ENCODE peak calls at places on chromosome 3, in seven cellular contexts. O, Q, U, J, C, N and M are unnamed samples.

GRCh38 chr3:171526146-171526545 is 65.9 kb upstream of the TNIK start:
- DNase-seq in U (no peak), O (no peak), C (peak; percentile 18), J (no peak), N (no peak), Q (peak; percentile 21), M (peak; percentile 19)

GRCh38 chr3:30293621-30294240 is 312.7 kb upstream of the TGFBR2 start:
- DNase-seq in C (no peak), O (peak; percentile 31), N (no peak), U (no peak), J (no peak), Q (no peak), M (no peak)

GRCh38 chr3:193829781-193830180 is 236.8 kb downstream of the OPA1 start:
- DNase-seq in J (peak; percentile 80), Q (no peak), C (peak; percentile 95), N (no peak), U (no peak), O (peak; percentile 26), M (peak; percentile 7)

GRCh38 chr3:14389133-14390115 is 13.0 kb upstream of the SLC6A6 start:
- DNase-seq in C (no peak), U (no peak), Q (no peak), O (no peak), J (no peak), N (no peak), M (no peak)

GRCh38 chr3:149547413-149547812 is 72.9 kb downstream of the TM4SF4 start:
- DNase-seq in O (peak; percentile 93), N (no peak), C (no peak), J (no peak), Q (no peak), U (no peak), M (peak; percentile 83)

GRCh38 chr3:14019459-14019858 is 105.2 kb downstream of the CHCHD4 start:
- DNase-seq in N (no peak), O (no peak), C (no peak), J (no peak), Q (no peak), U (no peak), M (no peak)

GRCh38 chr3:121942116-121942786 is 48.0 kb downstream of the SLC15A2 start:
- DNase-seq in Q (no peak), O (no peak), N (no peak), J (no peak), U (no peak), C (peak; percentile 87), M (no peak)

GRCh38 chr3:151101270-151101954 is 15.9 kb downstream of the MED12L start:
- DNase-seq in U (no peak), N (no peak), Q (no peak), J (no peak), C (no peak), O (no peak), M (no peak)

GRCh38 chr3:151327571-151328198 is 1.7 kb downstream of the P2RY13 start:
- DNase-seq in U (no peak), J (no peak), O (peak; percentile 55), C (peak; percentile 64), Q (no peak), N (no peak), M (peak; percentile 51)

GRCh38 chr3:186646106-186646505 is 5.9 kb downstream of the FETUB start:
- DNase-seq in Q (no peak), U (no peak), N (no peak), C (no peak), O (no peak), J (no peak), M (no peak)

GRCh38 chr3:111241960-111242359 is 170.3 kb downstream of the NECTIN3 start:
- DNase-seq in O (no peak), U (no peak), Q (no peak), N (no peak), C (no peak), J (no peak), M (no peak)

GRCh38 chr3:195207056-195207455 is 63.9 kb downstream of the XXYLT1 start:
- DNase-seq in J (no peak), Q (no peak), C (no peak), U (no peak), N (no peak), O (no peak), M (no peak)

GRCh38 chr3:117660941-117661635 is 951.5 kb downstream of the TUSC7 start:
- DNase-seq in N (no peak), C (no peak), U (no peak), Q (peak; percentile 38), J (no peak), O (peak; percentile 4), M (no peak)

GRCh38 chr3:8987673-8988655 is 24.7 kb upstream of the RAD18 start:
- DNase-seq in O (peak; percentile 67), Q (no peak), U (no peak), N (peak; percentile 50), C (peak; percentile 75), J (no peak), M (peak; percentile 62)

GRCh38 chr3:130626021-130626420 is 109.0 kb downstream of the COL6A6 start:
- DNase-seq in Q (no peak), U (no peak), C (peak; percentile 3), O (peak; percentile 16), N (no peak), J (no peak), M (peak; percentile 13)

GRCh38 chr3:150603888-150604319 is 783 bp downstream of the SELENOT start:
- DNase-seq in C (peak; percentile 39), U (no peak), N (no peak), O (no peak), Q (no peak), J (no peak), M (no peak)

GRCh38 chr3:190566043-190566933 is 52.4 kb downstream of the IL1RAP start:
- DNase-seq in O (peak; percentile 100), C (peak; percentile 99), J (peak; percentile 97), N (no peak), U (peak; percentile 46), Q (peak; percentile 99), M (peak; percentile 100)

GRCh38 chr3:113103588-113103987 is 107.8 kb upstream of the BOC start:
- DNase-seq in N (no peak), J (no peak), Q (no peak), U (no peak), O (no peak), C (no peak), M (no peak)

GRCh38 chr3:194380300-194380699 is 10.8 kb upstream of the LRRC15 start:
- DNase-seq in C (no peak), N (no peak), Q (no peak), U (no peak), O (no peak), J (no peak), M (no peak)

GRCh38 chr3:46558184-46559029 is 7.7 kb downstream of the LRRC2 start:
- DNase-seq in Q (no peak), N (no peak), C (peak; percentile 98), J (peak; percentile 85), U (no peak), O (peak; percentile 92), M (peak; percentile 83)
- H3K4me3 ChIP-seq in Q (peak overlapping the region; percentile 31), N (peak overlapping the region; percentile 13), C (peak overlapping the region; percentile 71), J (peak overlapping the region; percentile 30), U (peak overlapping the region; percentile 25), O (peak overlapping the region; percentile 45), M (peak overlapping the region; percentile 40)

DNA sequence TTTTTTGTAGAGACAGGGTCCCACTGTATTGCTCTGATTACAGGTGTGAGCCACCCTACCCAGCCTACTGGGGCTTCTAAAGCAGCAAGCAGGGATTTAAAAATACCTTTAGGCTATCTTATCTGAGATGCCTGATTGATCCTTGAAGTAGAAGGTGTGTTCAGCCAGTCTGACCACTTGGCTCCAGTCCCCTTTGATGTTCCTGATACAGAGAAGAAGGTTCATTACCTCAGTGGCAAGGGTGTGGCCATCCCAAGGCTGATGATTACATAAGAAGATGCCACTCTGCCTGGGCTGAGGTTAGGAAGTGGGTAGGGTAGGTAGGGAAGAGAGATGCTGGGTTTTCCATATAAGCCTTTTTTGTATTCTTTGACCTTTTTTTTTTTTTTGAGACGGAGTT is 11.2 kb upstream of the DCAF1 start:
- DNase-seq in U (no peak), C (no peak), N (no peak), Q (no peak), O (no peak), J (no peak), M (no peak)
- H3K4me3 ChIP-seq in U (no peak overlapping the region), C (no peak overlapping the region), N (no peak overlapping the region), Q (no peak overlapping the region), O (no peak overlapping the region), J (no peak overlapping the region), M (no peak overlapping the region)

GRCh38 chr3:72285483-72285882 is 500.5 kb upstream of the PROK2 start:
- DNase-seq in U (no peak), O (no peak), C (no peak), N (no peak), J (no peak), Q (no peak), M (no peak)

GRCh38 chr3:72289708-72290104 is 504.8 kb upstream of the PROK2 start:
- DNase-seq in J (no peak), Q (no peak), C (no peak), N (no peak), U (no peak), O (no peak), M (no peak)

GRCh38 chr3:72290859-72291641 is 506.1 kb upstream of the PROK2 start:
- DNase-seq in J (no peak), C (no peak), N (no peak), O (no peak), U (no peak), Q (no peak), M (no peak)

GRCh38 chr3:72287941-72288340 is 503.0 kb upstream of the PROK2 start:
- DNase-seq in Q (no peak), O (no peak), J (no peak), C (no peak), N (no peak), U (no peak), M (no peak)

DNA sequence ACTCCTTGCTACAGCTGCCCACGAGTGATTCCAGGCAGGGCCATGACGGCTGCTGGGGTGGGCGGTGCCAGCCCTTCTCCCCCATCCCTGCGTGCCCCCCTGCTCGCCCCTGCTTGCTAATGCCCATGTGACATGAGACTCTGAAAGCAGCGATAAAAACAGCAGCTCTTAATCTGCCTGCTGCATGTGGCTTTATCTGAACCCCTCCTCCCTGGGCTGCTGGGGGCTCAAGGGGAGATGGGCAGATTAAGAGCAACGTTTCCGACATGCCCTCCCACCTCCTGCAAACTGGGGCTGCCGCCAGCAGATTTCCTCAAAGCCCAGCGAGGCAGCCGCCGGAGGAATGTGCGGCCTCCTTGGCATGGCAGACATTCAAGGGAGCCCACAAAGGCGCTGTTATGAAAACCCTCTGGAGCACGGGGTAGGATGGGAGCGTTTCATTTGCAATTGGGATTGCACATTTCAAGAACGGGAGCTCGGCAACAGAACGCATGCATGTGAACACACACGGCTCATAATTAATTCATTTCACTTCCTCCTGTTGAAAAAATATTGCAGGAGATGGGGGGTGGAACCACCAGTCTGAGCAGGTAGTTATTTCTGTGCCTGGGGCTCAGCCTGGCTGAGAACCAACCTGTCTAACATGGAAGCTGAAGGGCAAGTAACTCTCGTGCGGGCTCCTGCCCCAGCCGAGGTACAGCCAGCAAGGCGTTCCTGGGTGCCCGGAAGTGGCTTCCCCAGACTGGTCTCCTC is 504.2 kb upstream of the PROK2 start:
- DNase-seq in U (peak; percentile 78), O (peak; percentile 84), C (no peak), N (no peak), Q (peak; percentile 54), J (no peak), M (peak; percentile 74)
- H3K4me3 ChIP-seq in U (peak overlapping the region; percentile 26), O (no peak overlapping the region), C (peak overlapping the region; percentile 15), N (no peak overlapping the region), Q (peak overlapping the region; percentile 40), J (no peak overlapping the region), M (no peak overlapping the region)

DNA sequence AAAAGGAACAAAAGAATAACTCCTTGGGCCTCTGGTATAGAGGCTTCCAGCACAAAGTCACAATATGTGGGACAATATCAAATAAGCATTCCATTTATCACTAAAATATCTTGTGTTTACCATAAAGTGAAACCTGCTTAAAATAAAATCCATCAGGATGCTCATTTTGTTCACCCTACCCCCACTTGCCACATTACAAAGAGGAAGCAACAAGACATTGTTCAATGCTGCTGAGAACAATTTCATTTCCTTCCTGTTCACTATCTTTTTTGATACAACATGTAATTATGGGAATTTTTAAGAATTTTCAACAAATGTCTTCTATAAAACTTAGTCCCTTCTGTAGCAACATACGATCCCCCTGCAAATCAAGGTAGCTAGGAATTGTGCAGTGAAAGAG is 35.0 kb upstream of the GPR160 start:
- DNase-seq in U (no peak), O (no peak), N (no peak), J (no peak), Q (no peak), C (no peak), M (peak; percentile 14)
- H3K4me3 ChIP-seq in U (no peak overlapping the region), O (no peak overlapping the region), N (no peak overlapping the region), J (no peak overlapping the region), Q (no peak overlapping the region), C (no peak overlapping the region), M (no peak overlapping the region)